ENCODE peak calls at places on chromosomes 12 and 14, in six cellular contexts. One of them, this sample, is unnamed.

GRCh38 chr12:123967121-123967586 is 5.5 kb downstream of the CCDC92 start:
- DNase-seq in right lobe of liver: no peak
- DNase-seq in left ventricle myocardium inferior: no peak
- DNase-seq in GM12865: no peak
- DNase-seq in cardiac fibroblast: no peak
- DNase-seq in pancreas: no peak
- DNase-seq in this sample: no peak

GRCh38 chr12:115354007-115354452 is 670.1 kb upstream of the TBX3 start:
- DNase-seq in right lobe of liver: no peak
- DNase-seq in left ventricle myocardium inferior: no peak
- DNase-seq in GM12865: peak; percentile 65
- DNase-seq in cardiac fibroblast: peak; percentile 96
- DNase-seq in pancreas: peak; percentile 19
- DNase-seq in this sample: no peak

GRCh38 chr12:57299514-57300016 is 48.6 kb upstream of the STAC3 start:
- DNase-seq in right lobe of liver: no peak
- DNase-seq in left ventricle myocardium inferior: no peak
- DNase-seq in GM12865: no peak
- DNase-seq in cardiac fibroblast: no peak
- DNase-seq in pancreas: no peak
- DNase-seq in this sample: no peak

GRCh38 chr12:20507711-20508110 is 139.4 kb downstream of the PDE3A start:
- DNase-seq in right lobe of liver: no peak
- DNase-seq in left ventricle myocardium inferior: no peak
- DNase-seq in GM12865: no peak
- DNase-seq in cardiac fibroblast: peak; percentile 40
- DNase-seq in pancreas: no peak
- DNase-seq in this sample: no peak

GRCh38 chr12:20852649-20853048 is 42.1 kb downstream of the SLCO1B3 start:
- DNase-seq in right lobe of liver: no peak
- DNase-seq in left ventricle myocardium inferior: no peak
- DNase-seq in GM12865: no peak
- DNase-seq in cardiac fibroblast: no peak
- DNase-seq in pancreas: no peak
- DNase-seq in this sample: no peak

GRCh38 chr12:87841935-87842334 is 187.3 kb downstream of the C12orf50 start:
- DNase-seq in right lobe of liver: no peak
- DNase-seq in left ventricle myocardium inferior: no peak
- DNase-seq in GM12865: no peak
- DNase-seq in cardiac fibroblast: no peak
- DNase-seq in pancreas: no peak
- DNase-seq in this sample: no peak

GRCh38 chr14:85172889-85173458 is 357.0 kb upstream of the FLRT2 start:
- DNase-seq in right lobe of liver: no peak
- DNase-seq in left ventricle myocardium inferior: no peak
- DNase-seq in GM12865: no peak
- DNase-seq in cardiac fibroblast: no peak
- DNase-seq in pancreas: no peak
- DNase-seq in this sample: no peak

GRCh38 chr12:119457251-119457650 is 122.7 kb downstream of the CCDC60 start:
- DNase-seq in right lobe of liver: no peak
- DNase-seq in left ventricle myocardium inferior: no peak
- DNase-seq in GM12865: peak; percentile 22
- DNase-seq in cardiac fibroblast: no peak
- DNase-seq in pancreas: no peak
- DNase-seq in this sample: no peak

GRCh38 chr12:109192358-109192757 is 76.0 kb downstream of the ACACB start:
- DNase-seq in right lobe of liver: peak; percentile 24
- DNase-seq in left ventricle myocardium inferior: no peak
- DNase-seq in GM12865: no peak
- DNase-seq in cardiac fibroblast: peak; percentile 42
- DNase-seq in pancreas: no peak
- DNase-seq in this sample: no peak

GRCh38 chr12:119938049-119938667 is 50.9 kb upstream of the BICDL1 start:
- DNase-seq in right lobe of liver: peak; percentile 63
- DNase-seq in left ventricle myocardium inferior: peak; percentile 17
- DNase-seq in GM12865: peak; percentile 68
- DNase-seq in cardiac fibroblast: peak; percentile 65
- DNase-seq in pancreas: peak; percentile 27
- DNase-seq in this sample: peak; percentile 84

GRCh38 chr12:122874081-122874480 is 21.8 kb downstream of the VPS37B start:
- DNase-seq in right lobe of liver: peak; percentile 37
- DNase-seq in left ventricle myocardium inferior: no peak
- DNase-seq in GM12865: no peak
- DNase-seq in cardiac fibroblast: no peak
- DNase-seq in pancreas: no peak
- DNase-seq in this sample: no peak

GRCh38 chr14:50233335-50234250 is 2.2 kb upstream of the SOS2 start:
- DNase-seq in right lobe of liver: no peak
- DNase-seq in left ventricle myocardium inferior: no peak
- DNase-seq in GM12865: peak; percentile 16
- DNase-seq in cardiac fibroblast: no peak
- DNase-seq in pancreas: no peak
- DNase-seq in this sample: no peak

GRCh38 chr14:99320621-99321235 is 48.7 kb upstream of the BCL11B start:
- DNase-seq in right lobe of liver: no peak
- DNase-seq in left ventricle myocardium inferior: no peak
- DNase-seq in GM12865: no peak
- DNase-seq in cardiac fibroblast: no peak
- DNase-seq in pancreas: no peak
- DNase-seq in this sample: no peak

GRCh38 chr12:16611146-16611545 is 5.2 kb upstream of the LMO3 start:
- DNase-seq in right lobe of liver: no peak
- DNase-seq in left ventricle myocardium inferior: no peak
- DNase-seq in GM12865: peak; percentile 40
- DNase-seq in cardiac fibroblast: no peak
- DNase-seq in pancreas: peak; percentile 26
- DNase-seq in this sample: no peak

GRCh38 chr14:50396636-50397460 is at the start of gene CDKL1:
- DNase-seq in right lobe of liver: peak; percentile 73
- DNase-seq in left ventricle myocardium inferior: peak; percentile 71
- DNase-seq in GM12865: peak; percentile 63
- DNase-seq in cardiac fibroblast: peak; percentile 70
- DNase-seq in pancreas: peak; percentile 73
- DNase-seq in this sample: peak; percentile 86

GRCh38 chr14:76901171-76902055 is 75.2 kb downstream of the LRRC74A start:
- DNase-seq in right lobe of liver: peak; percentile 22
- DNase-seq in left ventricle myocardium inferior: no peak
- DNase-seq in GM12865: no peak
- DNase-seq in cardiac fibroblast: peak; percentile 56
- DNase-seq in pancreas: no peak
- DNase-seq in this sample: no peak

GRCh38 chr12:47807338-47807737 is 12.4 kb downstream of the HDAC7 start:
- DNase-seq in right lobe of liver: no peak
- DNase-seq in left ventricle myocardium inferior: peak; percentile 64
- DNase-seq in GM12865: no peak
- DNase-seq in cardiac fibroblast: no peak
- DNase-seq in pancreas: no peak
- DNase-seq in this sample: no peak

GRCh38 chr12:95637471-95638155 is 86.3 kb upstream of the USP44 start:
- DNase-seq in right lobe of liver: no peak
- DNase-seq in left ventricle myocardium inferior: no peak
- DNase-seq in GM12865: no peak
- DNase-seq in cardiac fibroblast: peak; percentile 90
- DNase-seq in pancreas: no peak
- DNase-seq in this sample: no peak

GRCh38 chr12:96108321-96108720 is 72.9 kb upstream of the LTA4H start:
- DNase-seq in right lobe of liver: peak; percentile 59
- DNase-seq in left ventricle myocardium inferior: peak; percentile 53
- DNase-seq in GM12865: peak; percentile 23
- DNase-seq in cardiac fibroblast: peak; percentile 17
- DNase-seq in pancreas: no peak
- DNase-seq in this sample: peak; percentile 62

GRCh38 chr12:124453419-124454351 is 113.7 kb downstream of the NCOR2 start:
- DNase-seq in right lobe of liver: peak; percentile 71
- DNase-seq in left ventricle myocardium inferior: peak; percentile 86
- DNase-seq in GM12865: peak; percentile 92
- DNase-seq in cardiac fibroblast: peak; percentile 51
- DNase-seq in pancreas: peak; percentile 61
- DNase-seq in this sample: peak; percentile 91

GRCh38 chr12:108768591-108769500 is 37.5 kb upstream of the CORO1C start:
- DNase-seq in right lobe of liver: peak; percentile 73
- DNase-seq in left ventricle myocardium inferior: peak; percentile 51
- DNase-seq in GM12865: peak; percentile 46
- DNase-seq in cardiac fibroblast: no peak
- DNase-seq in pancreas: peak; percentile 51
- DNase-seq in this sample: peak; percentile 89

GRCh38 chr14:106843951-106844483 is 1317.6 kb downstream of the TMEM121 start:
- DNase-seq in right lobe of liver: no peak
- DNase-seq in left ventricle myocardium inferior: no peak
- DNase-seq in GM12865: peak; percentile 63
- DNase-seq in cardiac fibroblast: no peak
- DNase-seq in pancreas: peak; percentile 40
- DNase-seq in this sample: peak; percentile 75

GRCh38 chr12:104466694-104467345 is 10.1 kb downstream of the CHST11 start:
- DNase-seq in right lobe of liver: no peak
- DNase-seq in left ventricle myocardium inferior: no peak
- DNase-seq in GM12865: no peak
- DNase-seq in cardiac fibroblast: no peak
- DNase-seq in pancreas: no peak
- DNase-seq in this sample: no peak

GRCh38 chr12:121767525-121768016 is 25.9 kb downstream of the RHOF start:
- DNase-seq in right lobe of liver: no peak
- DNase-seq in left ventricle myocardium inferior: peak; percentile 62
- DNase-seq in GM12865: no peak
- DNase-seq in cardiac fibroblast: peak; percentile 84
- DNase-seq in pancreas: no peak
- DNase-seq in this sample: no peak

GRCh38 chr12:69008510-69008909 is 75.5 kb upstream of the CPM start:
- DNase-seq in right lobe of liver: no peak
- DNase-seq in left ventricle myocardium inferior: no peak
- DNase-seq in GM12865: no peak
- DNase-seq in cardiac fibroblast: no peak
- DNase-seq in pancreas: no peak
- DNase-seq in this sample: no peak

GRCh38 chr12:53930591-53931255 is 7.9 kb upstream of the HOXC13 start:
- DNase-seq in right lobe of liver: no peak
- DNase-seq in left ventricle myocardium inferior: no peak
- DNase-seq in GM12865: no peak
- DNase-seq in cardiac fibroblast: no peak
- DNase-seq in pancreas: no peak
- DNase-seq in this sample: no peak

GRCh38 chr12:51528852-51529545 is 62.0 kb upstream of the SCN8A start:
- DNase-seq in right lobe of liver: no peak
- DNase-seq in left ventricle myocardium inferior: no peak
- DNase-seq in GM12865: no peak
- DNase-seq in cardiac fibroblast: no peak
- DNase-seq in pancreas: no peak
- DNase-seq in this sample: no peak

GRCh38 chr12:47360771-47361388 is 281.1 kb upstream of the AMIGO2 start:
- DNase-seq in right lobe of liver: no peak
- DNase-seq in left ventricle myocardium inferior: no peak
- DNase-seq in GM12865: peak; percentile 16
- DNase-seq in cardiac fibroblast: peak; percentile 13
- DNase-seq in pancreas: no peak
- DNase-seq in this sample: no peak

GRCh38 chr14:74324945-74325361 is 22.2 kb upstream of the ABCD4 start:
- DNase-seq in right lobe of liver: no peak
- DNase-seq in left ventricle myocardium inferior: no peak
- DNase-seq in GM12865: peak; percentile 23
- DNase-seq in cardiac fibroblast: peak; percentile 57
- DNase-seq in pancreas: no peak
- DNase-seq in this sample: no peak

GRCh38 chr12:93673084-93673483 is 4.1 kb upstream of the CRADD start:
- DNase-seq in right lobe of liver: no peak
- DNase-seq in left ventricle myocardium inferior: no peak
- DNase-seq in GM12865: peak; percentile 32
- DNase-seq in cardiac fibroblast: no peak
- DNase-seq in pancreas: no peak
- DNase-seq in this sample: no peak

GRCh38 chr12:83150465-83151189 is 463.9 kb downstream of the TMTC2 start:
- DNase-seq in right lobe of liver: no peak
- DNase-seq in left ventricle myocardium inferior: no peak
- DNase-seq in GM12865: no peak
- DNase-seq in cardiac fibroblast: no peak
- DNase-seq in pancreas: no peak
- DNase-seq in this sample: no peak

GRCh38 chr12:131313635-131314034 is 359.9 kb downstream of the ADGRD1 start:
- DNase-seq in right lobe of liver: no peak
- DNase-seq in left ventricle myocardium inferior: no peak
- DNase-seq in GM12865: no peak
- DNase-seq in cardiac fibroblast: no peak
- DNase-seq in pancreas: no peak
- DNase-seq in this sample: no peak

DNA sequence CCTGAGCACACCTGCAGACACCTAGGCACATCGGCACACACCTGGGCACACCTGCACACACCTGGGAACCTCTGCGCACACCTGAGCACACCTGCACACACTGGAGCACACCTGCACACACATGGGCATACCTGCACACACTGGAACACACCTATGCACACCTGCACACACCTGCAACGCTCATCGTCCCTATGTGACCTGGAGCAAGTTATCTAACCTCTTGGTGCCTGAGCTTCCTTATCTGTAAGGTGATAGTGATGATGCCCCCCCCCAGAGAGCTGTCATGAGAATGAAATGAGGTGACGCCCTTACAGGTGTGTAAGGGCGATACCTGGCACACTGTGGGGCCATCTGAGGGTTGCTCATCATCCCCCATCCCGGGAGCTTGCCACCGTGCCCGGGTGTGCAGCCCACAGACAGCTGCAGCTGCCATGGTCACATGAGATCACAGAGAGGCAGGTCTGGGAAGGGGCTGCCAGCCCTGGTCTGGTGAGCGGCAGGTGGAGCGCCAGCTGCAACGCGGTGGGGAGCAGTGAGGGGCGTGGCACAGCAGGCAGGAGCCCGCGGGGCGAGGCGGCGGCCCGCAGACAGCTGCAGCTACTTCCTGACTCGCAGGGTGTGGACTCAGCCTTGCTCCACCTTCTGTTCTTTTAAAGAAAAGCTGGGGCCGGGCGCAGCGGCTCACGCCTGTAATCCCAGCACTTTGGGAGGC is 59.9 kb upstream of the FBRSL1 start:
- DNase-seq in right lobe of liver: no peak
- DNase-seq in left ventricle myocardium inferior: no peak
- DNase-seq in GM12865: peak; percentile 63
- DNase-seq in cardiac fibroblast: peak; percentile 27
- DNase-seq in pancreas: peak; percentile 84
- DNase-seq in this sample: peak; percentile 94
- TF ChIP-seq CTCF in right lobe of liver: no peak
- TF ChIP-seq CTCF in left ventricle myocardium inferior: no peak
- TF ChIP-seq CTCF in GM12865: no peak
- TF ChIP-seq CTCF in cardiac fibroblast: no peak
- TF ChIP-seq CTCF in pancreas: no peak
- TF ChIP-seq CTCF in this sample: no peak

GRCh38 chr12:107458990-107459389 is 226.6 kb upstream of the PWP1 start:
- DNase-seq in right lobe of liver: no peak
- DNase-seq in left ventricle myocardium inferior: no peak
- DNase-seq in GM12865: no peak
- DNase-seq in cardiac fibroblast: no peak
- DNase-seq in pancreas: no peak
- DNase-seq in this sample: no peak
- H3K4me3 ChIP-seq in right lobe of liver: no peak overlapping the region
- H3K4me3 ChIP-seq in left ventricle myocardium inferior: no peak overlapping the region
- H3K4me3 ChIP-seq in GM12865: no peak overlapping the region
- H3K4me3 ChIP-seq in cardiac fibroblast: no peak overlapping the region
- H3K4me3 ChIP-seq in pancreas: no peak overlapping the region
- H3K4me3 ChIP-seq in this sample: no peak overlapping the region

GRCh38 chr14:33676135-33676566 is 274.7 kb downstream of the EGLN3 start:
- DNase-seq in right lobe of liver: peak; percentile 45
- DNase-seq in left ventricle myocardium inferior: peak; percentile 20
- DNase-seq in GM12865: peak; percentile 22
- DNase-seq in cardiac fibroblast: peak; percentile 67
- DNase-seq in pancreas: no peak
- DNase-seq in this sample: no peak
- TF ChIP-seq CTCF in right lobe of liver: peak; percentile 10
- TF ChIP-seq CTCF in left ventricle myocardium inferior: peak; percentile 57
- TF ChIP-seq CTCF in GM12865: no peak
- TF ChIP-seq CTCF in cardiac fibroblast: peak; percentile 58
- TF ChIP-seq CTCF in pancreas: no peak
- TF ChIP-seq CTCF in this sample: no peak

GRCh38 chr14:53147893-53148292 is 5.2 kb downstream of the DDHD1 start:
- DNase-seq in right lobe of liver: no peak
- DNase-seq in left ventricle myocardium inferior: no peak
- DNase-seq in GM12865: peak; percentile 43
- DNase-seq in cardiac fibroblast: no peak
- DNase-seq in pancreas: no peak
- DNase-seq in this sample: no peak
- H3K4me3 ChIP-seq in right lobe of liver: no peak overlapping the region
- H3K4me3 ChIP-seq in left ventricle myocardium inferior: no peak overlapping the region
- H3K4me3 ChIP-seq in GM12865: peak overlapping the region; percentile 82
- H3K4me3 ChIP-seq in cardiac fibroblast: no peak overlapping the region
- H3K4me3 ChIP-seq in pancreas: no peak overlapping the region
- H3K4me3 ChIP-seq in this sample: no peak overlapping the region